ENCODE peak calls at places on chromosomes 5 and 9, in eight cellular contexts. One of them, this sample, is unnamed.
A peak's percentile ranks its signal among the peaks of the same experiment; 100 is the strongest.

GRCh38 chr5:111792659-111793058 is 35.7 kb upstream of the NREP start:
- DNase-seq in cardiac muscle cell: no peak
- DNase-seq in kidney: no peak
- DNase-seq in GM12878: no peak
- DNase-seq in mammary epithelial cell: no peak
- DNase-seq in heart right ventricle: no peak
- DNase-seq in tibial artery: no peak
- DNase-seq in fibroblast of lung: peak; percentile 59
- DNase-seq in this sample: no peak

GRCh38 chr5:107670028-107670926 is 460 bp downstream of the EFNA5 start:
- DNase-seq in cardiac muscle cell: peak; percentile 48
- DNase-seq in kidney: peak; percentile 79
- DNase-seq in GM12878: no peak
- DNase-seq in mammary epithelial cell: peak; percentile 56
- DNase-seq in heart right ventricle: peak; percentile 22
- DNase-seq in tibial artery: peak; percentile 23
- DNase-seq in fibroblast of lung: peak; percentile 53
- DNase-seq in this sample: peak; percentile 26

GRCh38 chr5:141343242-141343952 is at the start of gene PCDHGA3:
- DNase-seq in cardiac muscle cell: peak; percentile 63
- DNase-seq in kidney: no peak
- DNase-seq in GM12878: no peak
- DNase-seq in mammary epithelial cell: peak; percentile 60
- DNase-seq in heart right ventricle: no peak
- DNase-seq in tibial artery: no peak
- DNase-seq in fibroblast of lung: peak; percentile 65
- DNase-seq in this sample: no peak

GRCh38 chr5:73826761-73827450 is 200.9 kb downstream of the ARHGEF28 start:
- DNase-seq in cardiac muscle cell: peak; percentile 42
- DNase-seq in kidney: no peak
- DNase-seq in GM12878: no peak
- DNase-seq in mammary epithelial cell: peak; percentile 98
- DNase-seq in heart right ventricle: no peak
- DNase-seq in tibial artery: no peak
- DNase-seq in fibroblast of lung: peak; percentile 64
- DNase-seq in this sample: no peak

GRCh38 chr5:60810438-60811085 is 33.5 kb downstream of the ELOVL7 start:
- DNase-seq in cardiac muscle cell: peak; percentile 3
- DNase-seq in kidney: no peak
- DNase-seq in GM12878: no peak
- DNase-seq in mammary epithelial cell: peak; percentile 21
- DNase-seq in heart right ventricle: no peak
- DNase-seq in tibial artery: no peak
- DNase-seq in fibroblast of lung: peak; percentile 39
- DNase-seq in this sample: no peak

GRCh38 chr9:80605129-80605528 is 1033.4 kb downstream of the TLE4 start:
- DNase-seq in cardiac muscle cell: peak; percentile 62
- DNase-seq in kidney: no peak
- DNase-seq in GM12878: no peak
- DNase-seq in mammary epithelial cell: peak; percentile 22
- DNase-seq in heart right ventricle: no peak
- DNase-seq in tibial artery: no peak
- DNase-seq in fibroblast of lung: peak; percentile 57
- DNase-seq in this sample: no peak

GRCh38 chr5:180604271-180604670 is 13.0 kb upstream of the SCGB3A1 start:
- DNase-seq in cardiac muscle cell: no peak
- DNase-seq in kidney: peak; percentile 61
- DNase-seq in GM12878: no peak
- DNase-seq in mammary epithelial cell: no peak
- DNase-seq in heart right ventricle: no peak
- DNase-seq in tibial artery: no peak
- DNase-seq in fibroblast of lung: no peak
- DNase-seq in this sample: no peak

GRCh38 chr5:59188415-59189225 is 605.7 kb downstream of the RAB3C start:
- DNase-seq in cardiac muscle cell: peak; percentile 88
- DNase-seq in kidney: peak; percentile 87
- DNase-seq in GM12878: no peak
- DNase-seq in mammary epithelial cell: peak; percentile 40
- DNase-seq in heart right ventricle: peak; percentile 65
- DNase-seq in tibial artery: peak; percentile 65
- DNase-seq in fibroblast of lung: peak; percentile 63
- DNase-seq in this sample: peak; percentile 45

GRCh38 chr5:125660231-125660895 is 762.8 kb upstream of the GRAMD2B start:
- DNase-seq in cardiac muscle cell: peak; percentile 38
- DNase-seq in kidney: no peak
- DNase-seq in GM12878: no peak
- DNase-seq in mammary epithelial cell: no peak
- DNase-seq in heart right ventricle: no peak
- DNase-seq in tibial artery: no peak
- DNase-seq in fibroblast of lung: peak; percentile 39
- DNase-seq in this sample: no peak

GRCh38 chr5:134124289-134125194 is 10.1 kb downstream of the TCF7 start:
- DNase-seq in cardiac muscle cell: no peak
- DNase-seq in kidney: no peak
- DNase-seq in GM12878: no peak
- DNase-seq in mammary epithelial cell: peak; percentile 71
- DNase-seq in heart right ventricle: no peak
- DNase-seq in tibial artery: no peak
- DNase-seq in fibroblast of lung: peak; percentile 79
- DNase-seq in this sample: peak; percentile 96

GRCh38 chr9:8887369-8887768 is 1087.8 kb upstream of the DMAC1 start:
- DNase-seq in cardiac muscle cell: no peak
- DNase-seq in kidney: no peak
- DNase-seq in GM12878: no peak
- DNase-seq in mammary epithelial cell: no peak
- DNase-seq in heart right ventricle: no peak
- DNase-seq in tibial artery: no peak
- DNase-seq in fibroblast of lung: no peak
- DNase-seq in this sample: no peak

GRCh38 chr5:149053027-149053705 is 9.7 kb downstream of the SH3TC2 start:
- DNase-seq in cardiac muscle cell: no peak
- DNase-seq in kidney: no peak
- DNase-seq in GM12878: no peak
- DNase-seq in mammary epithelial cell: peak; percentile 65
- DNase-seq in heart right ventricle: no peak
- DNase-seq in tibial artery: no peak
- DNase-seq in fibroblast of lung: peak; percentile 78
- DNase-seq in this sample: no peak

GRCh38 chr5:95858023-95858461 is 35.5 kb upstream of the GLRX start:
- DNase-seq in cardiac muscle cell: peak; percentile 91
- DNase-seq in kidney: no peak
- DNase-seq in GM12878: no peak
- DNase-seq in mammary epithelial cell: peak; percentile 9
- DNase-seq in heart right ventricle: no peak
- DNase-seq in tibial artery: peak; percentile 83
- DNase-seq in fibroblast of lung: peak; percentile 98
- DNase-seq in this sample: peak; percentile 47

GRCh38 chr5:11251242-11251641 is 490.2 kb upstream of the DAP start:
- DNase-seq in cardiac muscle cell: no peak
- DNase-seq in kidney: no peak
- DNase-seq in GM12878: no peak
- DNase-seq in mammary epithelial cell: peak; percentile 75
- DNase-seq in heart right ventricle: no peak
- DNase-seq in tibial artery: no peak
- DNase-seq in fibroblast of lung: peak; percentile 57
- DNase-seq in this sample: no peak

GRCh38 chr9:6054280-6055099 is 39.1 kb upstream of the RANBP6 start:
- DNase-seq in cardiac muscle cell: peak; percentile 89
- DNase-seq in kidney: no peak
- DNase-seq in GM12878: no peak
- DNase-seq in mammary epithelial cell: peak; percentile 60
- DNase-seq in heart right ventricle: peak; percentile 27
- DNase-seq in tibial artery: peak; percentile 54
- DNase-seq in fibroblast of lung: peak; percentile 56
- DNase-seq in this sample: peak; percentile 30

GRCh38 chr5:55965525-55965924 is 29.2 kb downstream of the IL6ST start:
- DNase-seq in cardiac muscle cell: no peak
- DNase-seq in kidney: no peak
- DNase-seq in GM12878: no peak
- DNase-seq in mammary epithelial cell: no peak
- DNase-seq in heart right ventricle: no peak
- DNase-seq in tibial artery: no peak
- DNase-seq in fibroblast of lung: no peak
- DNase-seq in this sample: no peak
- H3K36me3 ChIP-seq in cardiac muscle cell: peaks cover 34% of the 10 kb centered on the region
- H3K36me3 ChIP-seq in kidney: peaks cover 17% of the 10 kb centered on the region
- H3K36me3 ChIP-seq in GM12878: peaks cover 8% of the 10 kb centered on the region
- H3K36me3 ChIP-seq in mammary epithelial cell: peaks cover 11% of the 10 kb centered on the region
- H3K36me3 ChIP-seq in heart right ventricle: peaks cover 100% of the 10 kb centered on the region
- H3K36me3 ChIP-seq in tibial artery: peaks cover 39% of the 10 kb centered on the region
- H3K36me3 ChIP-seq in fibroblast of lung: peaks cover 10% of the 10 kb centered on the region
- H3K36me3 ChIP-seq in this sample: peaks cover 57% of the 10 kb centered on the region

GRCh38 chr5:151773979-151774378 is 2.2 kb downstream of the G3BP1 start:
- DNase-seq in cardiac muscle cell: peak; percentile 12
- DNase-seq in kidney: no peak
- DNase-seq in GM12878: no peak
- DNase-seq in mammary epithelial cell: peak; percentile 13
- DNase-seq in heart right ventricle: no peak
- DNase-seq in tibial artery: no peak
- DNase-seq in fibroblast of lung: peak; percentile 20
- DNase-seq in this sample: no peak

GRCh38 chr5:151772029-151772867 is 494 bp downstream of the G3BP1 start:
- DNase-seq in cardiac muscle cell: peak; percentile 38
- DNase-seq in kidney: peak; percentile 86
- DNase-seq in GM12878: no peak
- DNase-seq in mammary epithelial cell: peak; percentile 44
- DNase-seq in heart right ventricle: peak; percentile 35
- DNase-seq in tibial artery: peak; percentile 53
- DNase-seq in fibroblast of lung: peak; percentile 32
- DNase-seq in this sample: peak; percentile 75

GRCh38 chr5:151771259-151772028 is at the start of gene G3BP1:
- DNase-seq in cardiac muscle cell: peak; percentile 100
- DNase-seq in kidney: peak; percentile 100
- DNase-seq in GM12878: peak; percentile 100
- DNase-seq in mammary epithelial cell: peak; percentile 100
- DNase-seq in heart right ventricle: peak; percentile 99
- DNase-seq in tibial artery: peak; percentile 100
- DNase-seq in fibroblast of lung: peak; percentile 100
- DNase-seq in this sample: peak; percentile 100

GRCh38 chr5:151772868-151773561 is 1.3 kb downstream of the G3BP1 start:
- DNase-seq in cardiac muscle cell: peak; percentile 36
- DNase-seq in kidney: no peak
- DNase-seq in GM12878: no peak
- DNase-seq in mammary epithelial cell: peak; percentile 57
- DNase-seq in heart right ventricle: no peak
- DNase-seq in tibial artery: no peak
- DNase-seq in fibroblast of lung: peak; percentile 53
- DNase-seq in this sample: peak; percentile 45

GRCh38 chr5:151775025-151775606 is 3.4 kb downstream of the G3BP1 start:
- DNase-seq in cardiac muscle cell: no peak
- DNase-seq in kidney: no peak
- DNase-seq in GM12878: no peak
- DNase-seq in mammary epithelial cell: no peak
- DNase-seq in heart right ventricle: no peak
- DNase-seq in tibial artery: no peak
- DNase-seq in fibroblast of lung: no peak
- DNase-seq in this sample: no peak
- H3K36me3 ChIP-seq in cardiac muscle cell: peaks cover 4% of the 10 kb centered on the region
- H3K36me3 ChIP-seq in kidney: no peaks in the 10 kb centered on the region
- H3K36me3 ChIP-seq in GM12878: peaks cover 5% of the 10 kb centered on the region
- H3K36me3 ChIP-seq in mammary epithelial cell: peaks cover 8% of the 10 kb centered on the region
- H3K36me3 ChIP-seq in heart right ventricle: peaks cover 8% of the 10 kb centered on the region
- H3K36me3 ChIP-seq in tibial artery: no peaks in the 10 kb centered on the region
- H3K36me3 ChIP-seq in fibroblast of lung: no peaks in the 10 kb centered on the region
- H3K36me3 ChIP-seq in this sample: peaks cover 62% of the 10 kb centered on the region

GRCh38 chr5:16773990-16774389 is 157.2 kb upstream of the RETREG1 start:
- DNase-seq in cardiac muscle cell: peak; percentile 37
- DNase-seq in kidney: no peak
- DNase-seq in GM12878: no peak
- DNase-seq in mammary epithelial cell: no peak
- DNase-seq in heart right ventricle: no peak
- DNase-seq in tibial artery: no peak
- DNase-seq in fibroblast of lung: peak; percentile 29
- DNase-seq in this sample: no peak

GRCh38 chr5:16782227-16782626 is 153.9 kb downstream of the MYO10 start:
- DNase-seq in cardiac muscle cell: no peak
- DNase-seq in kidney: no peak
- DNase-seq in GM12878: no peak
- DNase-seq in mammary epithelial cell: no peak
- DNase-seq in heart right ventricle: no peak
- DNase-seq in tibial artery: no peak
- DNase-seq in fibroblast of lung: no peak
- DNase-seq in this sample: no peak

GRCh38 chr5:16776611-16777251 is 159.4 kb downstream of the MYO10 start:
- DNase-seq in cardiac muscle cell: no peak
- DNase-seq in kidney: no peak
- DNase-seq in GM12878: no peak
- DNase-seq in mammary epithelial cell: no peak
- DNase-seq in heart right ventricle: peak; percentile 26
- DNase-seq in tibial artery: no peak
- DNase-seq in fibroblast of lung: no peak
- DNase-seq in this sample: no peak

GRCh38 chr5:16774806-16775205 is 158.0 kb upstream of the RETREG1 start:
- DNase-seq in cardiac muscle cell: no peak
- DNase-seq in kidney: no peak
- DNase-seq in GM12878: no peak
- DNase-seq in mammary epithelial cell: no peak
- DNase-seq in heart right ventricle: no peak
- DNase-seq in tibial artery: no peak
- DNase-seq in fibroblast of lung: no peak
- DNase-seq in this sample: peak; percentile 80

GRCh38 chr5:16777432-16777831 is 158.7 kb downstream of the MYO10 start:
- DNase-seq in cardiac muscle cell: no peak
- DNase-seq in kidney: no peak
- DNase-seq in GM12878: no peak
- DNase-seq in mammary epithelial cell: no peak
- DNase-seq in heart right ventricle: no peak
- DNase-seq in tibial artery: no peak
- DNase-seq in fibroblast of lung: no peak
- DNase-seq in this sample: no peak
- H3K36me3 ChIP-seq in cardiac muscle cell: no peaks in the 10 kb centered on the region
- H3K36me3 ChIP-seq in kidney: no peaks in the 10 kb centered on the region
- H3K36me3 ChIP-seq in GM12878: no peaks in the 10 kb centered on the region
- H3K36me3 ChIP-seq in mammary epithelial cell: peaks cover 17% of the 10 kb centered on the region
- H3K36me3 ChIP-seq in heart right ventricle: peaks cover 7% of the 10 kb centered on the region
- H3K36me3 ChIP-seq in tibial artery: peaks cover 19% of the 10 kb centered on the region
- H3K36me3 ChIP-seq in fibroblast of lung: peaks cover 4% of the 10 kb centered on the region
- H3K36me3 ChIP-seq in this sample: peaks cover 42% of the 10 kb centered on the region

GRCh38 chr9:96388144-96388543 is 4.6 kb upstream of the SLC35D2 start:
- DNase-seq in cardiac muscle cell: no peak
- DNase-seq in kidney: no peak
- DNase-seq in GM12878: no peak
- DNase-seq in mammary epithelial cell: no peak
- DNase-seq in heart right ventricle: no peak
- DNase-seq in tibial artery: no peak
- DNase-seq in fibroblast of lung: no peak
- DNase-seq in this sample: no peak

GRCh38 chr9:96382839-96383164 is 709 bp downstream of the SLC35D2 start:
- DNase-seq in cardiac muscle cell: no peak
- DNase-seq in kidney: no peak
- DNase-seq in GM12878: no peak
- DNase-seq in mammary epithelial cell: no peak
- DNase-seq in heart right ventricle: no peak
- DNase-seq in tibial artery: no peak
- DNase-seq in fibroblast of lung: no peak
- DNase-seq in this sample: no peak

GRCh38 chr9:96382175-96382574 is 1.3 kb downstream of the SLC35D2 start:
- DNase-seq in cardiac muscle cell: peak; percentile 10
- DNase-seq in kidney: no peak
- DNase-seq in GM12878: no peak
- DNase-seq in mammary epithelial cell: peak; percentile 30
- DNase-seq in heart right ventricle: no peak
- DNase-seq in tibial artery: no peak
- DNase-seq in fibroblast of lung: peak; percentile 28
- DNase-seq in this sample: no peak

GRCh38 chr9:96383165-96383939 is at the start of gene SLC35D2:
- DNase-seq in cardiac muscle cell: peak; percentile 78
- DNase-seq in kidney: peak; percentile 89
- DNase-seq in GM12878: no peak
- DNase-seq in mammary epithelial cell: peak; percentile 56
- DNase-seq in heart right ventricle: peak; percentile 76
- DNase-seq in tibial artery: peak; percentile 48
- DNase-seq in fibroblast of lung: peak; percentile 60
- DNase-seq in this sample: peak; percentile 60

GRCh38 chr9:96386157-96386556 is 2.6 kb upstream of the SLC35D2 start:
- DNase-seq in cardiac muscle cell: no peak
- DNase-seq in kidney: no peak
- DNase-seq in GM12878: no peak
- DNase-seq in mammary epithelial cell: no peak
- DNase-seq in heart right ventricle: no peak
- DNase-seq in tibial artery: no peak
- DNase-seq in fibroblast of lung: no peak
- DNase-seq in this sample: no peak
- H3K36me3 ChIP-seq in cardiac muscle cell: no peaks in the 10 kb centered on the region
- H3K36me3 ChIP-seq in kidney: no peaks in the 10 kb centered on the region
- H3K36me3 ChIP-seq in GM12878: peaks cover 8% of the 10 kb centered on the region
- H3K36me3 ChIP-seq in mammary epithelial cell: peaks cover 13% of the 10 kb centered on the region
- H3K36me3 ChIP-seq in heart right ventricle: no peaks in the 10 kb centered on the region
- H3K36me3 ChIP-seq in tibial artery: peaks cover under 1% of the 10 kb centered on the region
- H3K36me3 ChIP-seq in fibroblast of lung: no peaks in the 10 kb centered on the region
- H3K36me3 ChIP-seq in this sample: peaks cover 63% of the 10 kb centered on the region

This sample was measured in SJSA1.